ENCODE peak calls at places on chromosomes 3 and 15, in four cellular contexts. One of them, this sample, is unnamed.

GRCh38 chr3:128075516-128076464 is 23.6 kb downstream of the SEC61A1 start:
- DNase-seq in left ventricle myocardium inferior: peak
- DNase-seq in neural crest cell: peak
- DNase-seq in hepatocyte: peak
- DNase-seq in this sample: peak

GRCh38 chr15:61091229-61091628 is 137.9 kb downstream of the RORA start:
- DNase-seq in hepatocyte: no peak
- DNase-seq in left ventricle myocardium inferior: no peak
- DNase-seq in neural crest cell: no peak
- DNase-seq in this sample: no peak

GRCh38 chr3:189941679-189942078 is 179.0 kb downstream of the P3H2 start:
- DNase-seq in hepatocyte: peak
- DNase-seq in left ventricle myocardium inferior: no peak
- DNase-seq in neural crest cell: no peak
- DNase-seq in this sample: no peak

GRCh38 chr15:63554337-63554927 is 42.8 kb upstream of the FBXL22 start:
- DNase-seq in left ventricle myocardium inferior: no peak
- DNase-seq in hepatocyte: no peak
- DNase-seq in neural crest cell: no peak
- DNase-seq in this sample: no peak

GRCh38 chr3:26718295-26718694 is 95.7 kb downstream of the LRRC3B start:
- DNase-seq in hepatocyte: no peak
- DNase-seq in left ventricle myocardium inferior: no peak
- DNase-seq in neural crest cell: no peak
- DNase-seq in this sample: no peak

GRCh38 chr15:89114974-89115373 is 26.7 kb downstream of the ABHD2 start:
- DNase-seq in neural crest cell: no peak
- DNase-seq in left ventricle myocardium inferior: no peak
- DNase-seq in hepatocyte: no peak
- DNase-seq in this sample: no peak

GRCh38 chr3:28651159-28651558 is 302.5 kb upstream of the AZI2 start:
- DNase-seq in left ventricle myocardium inferior: no peak
- DNase-seq in hepatocyte: no peak
- DNase-seq in neural crest cell: no peak
- DNase-seq in this sample: no peak

GRCh38 chr15:90885432-90886290 is 1.4 kb downstream of the FES start:
- DNase-seq in neural crest cell: peak
- DNase-seq in hepatocyte: peak
- DNase-seq in left ventricle myocardium inferior: peak
- DNase-seq in this sample: peak

GRCh38 chr3:13544293-13544831 is 4.6 kb upstream of the FBLN2 start:
- DNase-seq in left ventricle myocardium inferior: no peak
- DNase-seq in neural crest cell: no peak
- DNase-seq in hepatocyte: no peak
- DNase-seq in this sample: no peak

GRCh38 chr3:30012941-30013543 is 593.4 kb upstream of the TGFBR2 start:
- DNase-seq in hepatocyte: peak
- DNase-seq in neural crest cell: peak
- DNase-seq in left ventricle myocardium inferior: peak
- DNase-seq in this sample: peak

GRCh38 chr15:87778358-87778757 is 478.2 kb downstream of the NTRK3 start:
- DNase-seq in left ventricle myocardium inferior: no peak
- DNase-seq in neural crest cell: no peak
- DNase-seq in hepatocyte: no peak
- DNase-seq in this sample: no peak

GRCh38 chr3:71184252-71184651 is 399.3 kb downstream of the FOXP1 start:
- DNase-seq in neural crest cell: no peak
- DNase-seq in hepatocyte: no peak
- DNase-seq in left ventricle myocardium inferior: no peak
- DNase-seq in this sample: no peak

GRCh38 chr3:170049146-170050000 is 11.6 kb downstream of the GPR160 start:
- DNase-seq in left ventricle myocardium inferior: no peak
- DNase-seq in hepatocyte: no peak
- DNase-seq in neural crest cell: no peak
- DNase-seq in this sample: no peak

GRCh38 chr15:74315626-74316025 is 51.8 kb downstream of the CYP11A1 start:
- DNase-seq in left ventricle myocardium inferior: peak
- DNase-seq in hepatocyte: no peak
- DNase-seq in neural crest cell: no peak
- DNase-seq in this sample: no peak

DNA sequence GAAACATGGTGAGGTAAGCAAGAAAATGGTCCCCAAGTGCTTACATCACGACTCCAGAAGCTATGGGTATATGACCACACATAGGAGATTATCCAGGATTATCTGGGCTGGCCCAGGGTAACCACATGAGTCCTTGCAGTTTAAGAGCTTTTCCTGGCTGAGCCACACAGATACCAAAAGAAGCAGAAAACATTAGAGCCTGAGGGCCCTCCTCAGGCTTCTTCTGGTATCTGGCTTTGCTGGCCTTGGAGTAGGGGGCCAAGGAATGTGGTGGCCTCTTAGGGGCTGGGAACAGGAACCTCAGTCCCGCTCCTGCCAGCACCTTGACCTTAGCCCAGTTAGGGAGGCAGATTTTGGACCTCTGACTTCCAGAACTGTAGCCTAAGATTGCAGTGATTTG is 259.1 kb downstream of the KCNMB2 start:
- DNase-seq in hepatocyte: no peak
- DNase-seq in neural crest cell: no peak
- DNase-seq in left ventricle myocardium inferior: no peak
- DNase-seq in this sample: no peak
- TF ChIP-seq CTCF in hepatocyte: no peak
- TF ChIP-seq CTCF in neural crest cell: no peak
- TF ChIP-seq CTCF in left ventricle myocardium inferior: no peak
- TF ChIP-seq CTCF in this sample: no peak

GRCh38 chr3:185733980-185734724 is 90.7 kb downstream of the IGF2BP2 start:
- DNase-seq in neural crest cell: peak
- DNase-seq in hepatocyte: peak
- DNase-seq in left ventricle myocardium inferior: no peak
- DNase-seq in this sample: peak
- TF ChIP-seq CTCF in neural crest cell: peak
- TF ChIP-seq CTCF in hepatocyte: peak
- TF ChIP-seq CTCF in left ventricle myocardium inferior: peak
- TF ChIP-seq CTCF in this sample: peak

GRCh38 chr15:57941816-57942215 is 123.7 kb downstream of the ALDH1A2 start:
- DNase-seq in neural crest cell: no peak
- DNase-seq in hepatocyte: no peak
- DNase-seq in left ventricle myocardium inferior: no peak
- DNase-seq in this sample: no peak

GRCh38 chr15:57947282-57947681 is 118.2 kb downstream of the ALDH1A2 start:
- DNase-seq in hepatocyte: no peak
- DNase-seq in neural crest cell: no peak
- DNase-seq in left ventricle myocardium inferior: no peak
- DNase-seq in this sample: no peak

GRCh38 chr15:57947781-57948180 is 117.7 kb downstream of the ALDH1A2 start:
- DNase-seq in neural crest cell: no peak
- DNase-seq in left ventricle myocardium inferior: peak
- DNase-seq in hepatocyte: peak
- DNase-seq in this sample: no peak

GRCh38 chr15:57946491-57947048 is 118.9 kb downstream of the ALDH1A2 start:
- DNase-seq in neural crest cell: no peak
- DNase-seq in left ventricle myocardium inferior: no peak
- DNase-seq in hepatocyte: no peak
- DNase-seq in this sample: no peak

DNA sequence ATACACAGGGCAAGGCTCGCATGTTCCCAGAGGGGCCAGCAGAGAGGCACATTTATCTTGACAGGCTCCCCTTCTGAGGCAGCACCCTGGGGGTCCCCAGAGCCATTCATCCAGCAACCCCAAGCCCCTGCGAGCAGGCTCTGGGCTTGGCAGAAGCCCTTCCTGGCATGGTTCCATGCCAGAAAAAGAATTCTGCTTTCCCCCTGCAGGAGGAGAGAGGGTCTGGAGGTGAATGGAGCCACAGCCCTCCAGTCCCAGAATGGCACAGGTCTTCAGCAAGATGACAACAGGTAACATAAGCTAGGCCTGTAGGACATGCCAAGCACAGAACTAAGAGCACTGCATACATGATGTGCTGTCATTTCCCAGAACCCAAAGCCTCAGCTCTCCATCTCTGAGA is 121.7 kb downstream of the ALDH1A2 start:
- DNase-seq in neural crest cell: no peak
- DNase-seq in hepatocyte: no peak
- DNase-seq in left ventricle myocardium inferior: no peak
- DNase-seq in this sample: no peak
- TF ChIP-seq CTCF in neural crest cell: no peak
- TF ChIP-seq CTCF in hepatocyte: no peak
- TF ChIP-seq CTCF in left ventricle myocardium inferior: no peak
- TF ChIP-seq CTCF in this sample: no peak

GRCh38 chr15:43370975-43371974 is at the start of the genes TUBGCP4 and ZSCAN29:
- DNase-seq in neural crest cell: peak
- DNase-seq in left ventricle myocardium inferior: peak
- DNase-seq in hepatocyte: peak
- DNase-seq in this sample: peak
- TF ChIP-seq CTCF in neural crest cell: peak
- TF ChIP-seq CTCF in left ventricle myocardium inferior: peak
- TF ChIP-seq CTCF in hepatocyte: peak
- TF ChIP-seq CTCF in this sample: peak

GRCh38 chr3:188339410-188340295 is 185.7 kb downstream of the LPP start:
- DNase-seq in hepatocyte: no peak
- DNase-seq in left ventricle myocardium inferior: no peak
- DNase-seq in neural crest cell: no peak
- DNase-seq in this sample: peak
- TF ChIP-seq CTCF in hepatocyte: no peak
- TF ChIP-seq CTCF in left ventricle myocardium inferior: no peak
- TF ChIP-seq CTCF in neural crest cell: no peak
- TF ChIP-seq CTCF in this sample: no peak

GRCh38 chr3:46664188-46664970 is 29.1 kb downstream of the ALS2CL start:
- DNase-seq in left ventricle myocardium inferior: no peak
- DNase-seq in hepatocyte: no peak
- DNase-seq in neural crest cell: no peak
- DNase-seq in this sample: peak
- TF ChIP-seq CTCF in left ventricle myocardium inferior: no peak
- TF ChIP-seq CTCF in hepatocyte: no peak
- TF ChIP-seq CTCF in neural crest cell: no peak
- TF ChIP-seq CTCF in this sample: no peak